ENCODE peak calls at places on chromosomes 13 and 19, in four cellular contexts. A, I, X and M are unnamed samples.

GRCh38 chr19:5492813-5493409 is 37.7 kb downstream of the ZNRF4 start:
- DNase-seq in I (no peak), A (no peak), X (no peak), M (no peak)

GRCh38 chr13:50452761-50453160 is 390.7 kb downstream of the DLEU7 start:
- DNase-seq in A (no peak), I (no peak), X (no peak), M (no peak)

GRCh38 chr13:90950134-90950533 is 397.4 kb upstream of the MIR17HG start:
- DNase-seq in A (no peak), X (no peak), I (no peak), M (no peak)

GRCh38 chr13:112968380-112968909 is 569 bp upstream of the MCF2L start:
- DNase-seq in X (peak; percentile 78), A (no peak), I (peak; percentile 64), M (peak; percentile 58)

GRCh38 chr19:27776524-27776923 is 1436.4 kb downstream of the UQCRFS1 start:
- DNase-seq in X (no peak), I (no peak), A (no peak), M (no peak)

GRCh38 chr13:28396053-28396452 is 98.9 kb downstream of the FLT1 start:
- DNase-seq in I (no peak), X (no peak), A (no peak), M (no peak)

GRCh38 chr13:97780486-97780885 is 173.0 kb upstream of the IPO5 start:
- DNase-seq in X (no peak), A (no peak), I (no peak), M (no peak)

GRCh38 chr19:38317104-38317612 is 1.4 kb upstream of the YIF1B start:
- DNase-seq in A (no peak), I (no peak), X (no peak), M (no peak)

GRCh38 chr19:39413269-39413902 is 917 bp downstream of the PLEKHG2 start:
- DNase-seq in A (peak; percentile 83), I (peak; percentile 59), X (peak; percentile 56), M (no peak)

GRCh38 chr13:107712145-107712544 is 503.2 kb downstream of the LIG4 start:
- DNase-seq in A (no peak), I (no peak), X (no peak), M (no peak)

GRCh38 chr13:44989071-44989889 is at the start of the genes GPALPP1 and NUFIP1:
- DNase-seq in A (peak; percentile 93), X (peak; percentile 96), I (peak; percentile 93), M (peak; percentile 85)

GRCh38 chr13:113889467-113889866 is 25.6 kb upstream of the GAS6 start:
- DNase-seq in I (no peak), A (no peak), X (no peak), M (no peak)

GRCh38 chr19:50718255-50719118 is 1.1 kb downstream of the SHANK1 start:
- DNase-seq in A (no peak), X (no peak), I (no peak), M (no peak)

GRCh38 chr13:37105251-37105714 is at the start of gene CSNK1A1L:
- DNase-seq in I (no peak), A (no peak), X (no peak), M (no peak)

GRCh38 chr13:112616586-112617381 is 28.8 kb upstream of the TUBGCP3 start:
- DNase-seq in A (no peak), X (peak; percentile 27), I (no peak), M (no peak)

GRCh38 chr13:20258208-20258962 is 26.3 kb upstream of the GJB6 start:
- DNase-seq in A (no peak), X (no peak), I (no peak), M (no peak)

GRCh38 chr13:34462843-34463242 is 479.2 kb upstream of the NBEA start:
- DNase-seq in I (no peak), X (no peak), A (peak; percentile 42), M (no peak)

GRCh38 chr19:51150627-51151026 is 8.5 kb downstream of the SIGLEC7 start:
- DNase-seq in A (no peak), X (no peak), I (no peak), M (no peak)

GRCh38 chr19:1255186-1256161 is 7.1 kb downstream of the MIDN start:
- DNase-seq in A (no peak), I (no peak), X (no peak), M (no peak)

GRCh38 chr19:1042689-1043511 is 3.0 kb downstream of the ABCA7 start:
- DNase-seq in A (no peak), X (peak; percentile 33), I (no peak), M (no peak)

GRCh38 chr13:97194473-97194872 is 27.7 kb upstream of the MBNL2 start:
- DNase-seq in X (no peak), I (no peak), A (no peak), M (no peak)

GRCh38 chr19:6532244-6532999 is 1.6 kb downstream of the TNFSF9 start:
- DNase-seq in I (no peak), A (no peak), X (no peak), M (no peak)

GRCh38 chr19:2469102-2469914 is 6.6 kb upstream of the GADD45B start:
- DNase-seq in I (no peak), X (no peak), A (no peak), M (no peak)

GRCh38 chr19:47253467-47253881 is 2.9 kb upstream of the CCDC9 start:
- DNase-seq in X (no peak), A (no peak), I (no peak), M (no peak)

GRCh38 chr13:46866150-46866549 is 30.7 kb downstream of the HTR2A start:
- DNase-seq in A (peak; percentile 29), X (peak; percentile 33), I (peak; percentile 88), M (no peak)

GRCh38 chr19:14072535-14073231 is at the start of gene MISP3:
- DNase-seq in I (peak; percentile 77), X (peak; percentile 91), A (peak; percentile 53), M (no peak)

GRCh38 chr19:30305346-30306060 is 66.7 kb upstream of the ZNF536 start:
- DNase-seq in A (no peak), I (no peak), X (no peak), M (no peak)

GRCh38 chr19:54104998-54105715 is 2.5 kb downstream of the NDUFA3 start:
- DNase-seq in I (peak; percentile 17), X (no peak), A (no peak), M (no peak)

GRCh38 chr13:99066219-99066618 is 88.4 kb upstream of the DOCK9 start:
- DNase-seq in I (no peak), X (no peak), A (no peak), M (no peak)

GRCh38 chr13:46893221-46893620 is 3.6 kb downstream of the HTR2A start:
- DNase-seq in I (no peak), A (no peak), X (no peak), M (no peak)

GRCh38 chr13:28492527-28493367 is 2.2 kb downstream of the FLT1 start:
- DNase-seq in A (no peak), I (no peak), X (no peak), M (peak; percentile 41)

GRCh38 chr19:30360378-30361106 is 11.6 kb upstream of the ZNF536 start:
- DNase-seq in A (no peak), I (no peak), X (no peak), M (no peak)

GRCh38 chr19:45419396-45419795 is 4.3 kb downstream of the ERCC1 start:
- DNase-seq in A (no peak), I (peak; percentile 63), X (no peak), M (no peak)

GRCh38 chr13:106859505-106859904 is 291.6 kb upstream of the ARGLU1 start:
- DNase-seq in X (no peak), I (no peak), A (no peak), M (no peak)

GRCh38 chr19:18023596-18024212 is 15.7 kb downstream of the ARRDC2 start:
- DNase-seq in X (peak; percentile 72), A (peak; percentile 87), I (peak; percentile 91), M (peak; percentile 77)

GRCh38 chr13:74886496-74886895 is 595.5 kb downstream of the TBC1D4 start:
- DNase-seq in I (no peak), A (no peak), X (no peak), M (no peak)

GRCh38 chr19:3692141-3693029 is 7.9 kb downstream of the PIP5K1C start:
- DNase-seq in X (no peak), I (no peak), A (no peak), M (peak; percentile 36)

GRCh38 chr13:58018020-58018419 is 386.5 kb downstream of the PCDH17 start:
- DNase-seq in X (no peak), A (no peak), I (no peak), M (no peak)

GRCh38 chr19:28466107-28467045 is 746.6 kb downstream of the UQCRFS1 start:
- DNase-seq in I (peak; percentile 55), A (peak; percentile 49), X (peak; percentile 81), M (peak; percentile 44)

GRCh38 chr19:56140583-56141415 is at the start of gene ZNF444:
- DNase-seq in A (peak; percentile 98), I (peak; percentile 99), X (peak; percentile 99), M (peak; percentile 99)
- H3K9me3 ChIP-seq in A (no peaks in the 10 kb centered on the region), I (no peaks in the 10 kb centered on the region), X (no peaks in the 10 kb centered on the region), M (no peaks in the 10 kb centered on the region)

GRCh38 chr13:32846020-32846451 is 170.2 kb upstream of the KL start:
- DNase-seq in X (no peak), A (no peak), I (no peak), M (no peak)
- H3K27ac ChIP-seq in X (no peak overlapping the region), A (no peak overlapping the region), I (no peak overlapping the region), M (no peak overlapping the region)

GRCh38 chr19:9672893-9673292 is 2.0 kb downstream of the ZNF562 start:
- DNase-seq in I (no peak), X (no peak), A (no peak), M (no peak)

GRCh38 chr19:9671654-9672053 is 3.2 kb downstream of the ZNF562 start:
- DNase-seq in A (no peak), X (no peak), I (no peak), M (no peak)

GRCh38 chr19:9673912-9674668 is 810 bp downstream of the ZNF562 start:
- DNase-seq in X (peak; percentile 21), A (no peak), I (no peak), M (no peak)

DNA sequence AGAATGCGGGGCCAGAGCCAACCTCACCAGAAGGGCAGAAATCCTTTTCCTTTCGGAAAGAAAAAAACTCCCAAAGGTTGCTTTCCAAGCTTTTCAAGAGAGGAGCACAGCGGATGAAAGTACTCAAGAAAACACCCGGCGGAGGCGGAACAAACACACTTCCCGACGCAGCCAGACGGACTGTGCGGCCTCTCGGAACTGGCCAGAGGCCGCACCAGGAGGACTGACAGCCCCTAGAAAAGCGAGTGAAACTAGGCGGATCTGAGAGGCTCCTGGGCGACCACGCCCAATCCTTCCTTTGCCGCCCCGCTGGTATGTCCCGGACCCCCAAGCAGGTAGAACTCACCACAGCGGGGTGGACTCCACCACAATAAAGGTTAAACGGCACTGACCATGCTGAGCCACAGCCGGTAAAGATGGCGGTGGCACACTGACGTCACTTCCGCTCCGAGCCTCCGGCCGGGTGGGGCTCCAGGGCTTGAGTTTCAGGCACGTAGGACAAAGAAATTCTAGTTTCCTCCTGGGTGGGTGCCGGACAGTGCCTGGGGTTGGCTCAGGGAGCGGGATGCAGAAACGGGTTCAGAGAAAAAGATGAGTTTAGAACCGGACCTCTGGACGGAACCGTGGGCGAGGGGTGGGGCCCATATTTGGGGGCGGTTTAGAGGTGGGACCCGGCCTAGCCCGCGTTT is at the start of gene ZNF562:
- DNase-seq in I (peak; percentile 91), A (peak; percentile 90), X (peak; percentile 91), M (peak; percentile 67)
- H3K27me3 ChIP-seq in I (no peaks in the 10 kb centered on the region), A (no peaks in the 10 kb centered on the region), X (no peaks in the 10 kb centered on the region), M (no peaks in the 10 kb centered on the region)

GRCh38 chr19:23908165-23908564 is 6.5 kb upstream of the ZNF726 start:
- DNase-seq in I (no peak), A (no peak), X (no peak), M (no peak)
- H3K9me3 ChIP-seq in I (peaks cover 46% of the 10 kb centered on the region), A (peaks cover 4% of the 10 kb centered on the region), X (no peaks in the 10 kb centered on the region), M (peaks cover 18% of the 10 kb centered on the region)

GRCh38 chr13:30742896-30743295 is 7.6 kb downstream of the ALOX5AP start:
- DNase-seq in I (no peak), A (no peak), X (no peak), M (no peak)
- H3K27ac ChIP-seq in I (peak overlapping the region; percentile 83), A (no peak overlapping the region), X (peak overlapping the region; percentile 65), M (no peak overlapping the region)